ENCODE peak calls at places on chromosomes 11 and 22, in six cellular contexts. One of them, this sample, is unnamed.

GRCh38 chr22:44337658-44338004 is 24.9 kb upstream of the SHISAL1 start:
- DNase-seq in HT1080: peak
- DNase-seq in DND-41: no peak
- DNase-seq in kidney tubule cell: peak
- DNase-seq in effector memory CD4-positive, alpha-beta T cell: no peak
- DNase-seq in activated effector memory CD4-positive, alpha-beta T cell treated with Interleukin-2 at 50 U/mL for 16 hours: no peak
- DNase-seq in this sample: no peak

GRCh38 chr11:99501655-99502054 is 480.9 kb downstream of the CNTN5 start:
- DNase-seq in HT1080: no peak
- DNase-seq in DND-41: no peak
- DNase-seq in kidney tubule cell: no peak
- DNase-seq in effector memory CD4-positive, alpha-beta T cell: no peak
- DNase-seq in activated effector memory CD4-positive, alpha-beta T cell treated with Interleukin-2 at 50 U/mL for 16 hours: no peak
- DNase-seq in this sample: no peak

GRCh38 chr11:31509017-31509411 is 408 bp downstream of the IMMP1L start:
- DNase-seq in HT1080: no peak
- DNase-seq in DND-41: no peak
- DNase-seq in kidney tubule cell: no peak
- DNase-seq in effector memory CD4-positive, alpha-beta T cell: no peak
- DNase-seq in activated effector memory CD4-positive, alpha-beta T cell treated with Interleukin-2 at 50 U/mL for 16 hours: no peak
- DNase-seq in this sample: no peak

GRCh38 chr11:113448311-113448666 is 26.9 kb downstream of the DRD2 start:
- DNase-seq in HT1080: no peak
- DNase-seq in DND-41: no peak
- DNase-seq in kidney tubule cell: no peak
- DNase-seq in effector memory CD4-positive, alpha-beta T cell: no peak
- DNase-seq in activated effector memory CD4-positive, alpha-beta T cell treated with Interleukin-2 at 50 U/mL for 16 hours: no peak
- DNase-seq in this sample: no peak

GRCh38 chr11:11137339-11137738 is 215.7 kb downstream of the CSNK2A3 start:
- DNase-seq in HT1080: no peak
- DNase-seq in DND-41: peak
- DNase-seq in kidney tubule cell: no peak
- DNase-seq in effector memory CD4-positive, alpha-beta T cell: peak
- DNase-seq in activated effector memory CD4-positive, alpha-beta T cell treated with Interleukin-2 at 50 U/mL for 16 hours: no peak
- DNase-seq in this sample: no peak

GRCh38 chr22:36156515-36157419 is 3.8 kb downstream of the APOL3 start:
- DNase-seq in HT1080: peak
- DNase-seq in DND-41: peak
- DNase-seq in kidney tubule cell: peak
- DNase-seq in effector memory CD4-positive, alpha-beta T cell: peak
- DNase-seq in activated effector memory CD4-positive, alpha-beta T cell treated with Interleukin-2 at 50 U/mL for 16 hours: peak
- DNase-seq in this sample: peak

GRCh38 chr11:35794850-35795249 is 132.3 kb downstream of the TRIM44 start:
- DNase-seq in HT1080: peak
- DNase-seq in DND-41: no peak
- DNase-seq in kidney tubule cell: peak
- DNase-seq in effector memory CD4-positive, alpha-beta T cell: no peak
- DNase-seq in activated effector memory CD4-positive, alpha-beta T cell treated with Interleukin-2 at 50 U/mL for 16 hours: no peak
- DNase-seq in this sample: peak

GRCh38 chr11:11569936-11570491 is 51.8 kb downstream of the GALNT18 start:
- DNase-seq in HT1080: peak
- DNase-seq in DND-41: no peak
- DNase-seq in kidney tubule cell: peak
- DNase-seq in effector memory CD4-positive, alpha-beta T cell: no peak
- DNase-seq in activated effector memory CD4-positive, alpha-beta T cell treated with Interleukin-2 at 50 U/mL for 16 hours: no peak
- DNase-seq in this sample: no peak

GRCh38 chr11:6747097-6747662 is 24.6 kb downstream of the OR2AG2 start:
- DNase-seq in HT1080: no peak
- DNase-seq in DND-41: no peak
- DNase-seq in kidney tubule cell: no peak
- DNase-seq in effector memory CD4-positive, alpha-beta T cell: no peak
- DNase-seq in activated effector memory CD4-positive, alpha-beta T cell treated with Interleukin-2 at 50 U/mL for 16 hours: no peak
- DNase-seq in this sample: no peak

GRCh38 chr22:31707519-31707918 is 42.4 kb downstream of the PRR14L start:
- DNase-seq in HT1080: no peak
- DNase-seq in DND-41: no peak
- DNase-seq in kidney tubule cell: no peak
- DNase-seq in effector memory CD4-positive, alpha-beta T cell: no peak
- DNase-seq in activated effector memory CD4-positive, alpha-beta T cell treated with Interleukin-2 at 50 U/mL for 16 hours: no peak
- DNase-seq in this sample: no peak

GRCh38 chr11:95586681-95587080 is 202.9 kb downstream of the FAM76B start:
- DNase-seq in HT1080: no peak
- DNase-seq in DND-41: no peak
- DNase-seq in kidney tubule cell: no peak
- DNase-seq in effector memory CD4-positive, alpha-beta T cell: no peak
- DNase-seq in activated effector memory CD4-positive, alpha-beta T cell treated with Interleukin-2 at 50 U/mL for 16 hours: no peak
- DNase-seq in this sample: no peak

GRCh38 chr11:34653031-34653430 is 32.1 kb downstream of the EHF start:
- DNase-seq in HT1080: peak
- DNase-seq in DND-41: no peak
- DNase-seq in kidney tubule cell: no peak
- DNase-seq in effector memory CD4-positive, alpha-beta T cell: no peak
- DNase-seq in activated effector memory CD4-positive, alpha-beta T cell treated with Interleukin-2 at 50 U/mL for 16 hours: no peak
- DNase-seq in this sample: no peak

GRCh38 chr11:14578551-14578956 is 58.4 kb upstream of the PSMA1 start:
- DNase-seq in HT1080: peak
- DNase-seq in DND-41: peak
- DNase-seq in kidney tubule cell: peak
- DNase-seq in effector memory CD4-positive, alpha-beta T cell: peak
- DNase-seq in activated effector memory CD4-positive, alpha-beta T cell treated with Interleukin-2 at 50 U/mL for 16 hours: peak
- DNase-seq in this sample: peak

GRCh38 chr11:113994077-113994954 is 19.4 kb downstream of the HTR3A start:
- DNase-seq in HT1080: no peak
- DNase-seq in DND-41: peak
- DNase-seq in kidney tubule cell: no peak
- DNase-seq in effector memory CD4-positive, alpha-beta T cell: peak
- DNase-seq in activated effector memory CD4-positive, alpha-beta T cell treated with Interleukin-2 at 50 U/mL for 16 hours: peak
- DNase-seq in this sample: no peak

GRCh38 chr11:73163638-73164174 is 21.6 kb upstream of the FCHSD2 start:
- DNase-seq in HT1080: no peak
- DNase-seq in DND-41: no peak
- DNase-seq in kidney tubule cell: no peak
- DNase-seq in effector memory CD4-positive, alpha-beta T cell: no peak
- DNase-seq in activated effector memory CD4-positive, alpha-beta T cell treated with Interleukin-2 at 50 U/mL for 16 hours: no peak
- DNase-seq in this sample: no peak

GRCh38 chr11:125750629-125751028 is 4.5 kb downstream of the PATE1 start:
- DNase-seq in HT1080: no peak
- DNase-seq in DND-41: no peak
- DNase-seq in kidney tubule cell: no peak
- DNase-seq in effector memory CD4-positive, alpha-beta T cell: no peak
- DNase-seq in activated effector memory CD4-positive, alpha-beta T cell treated with Interleukin-2 at 50 U/mL for 16 hours: no peak
- DNase-seq in this sample: no peak

GRCh38 chr11:61303725-61304124 is 8.6 kb upstream of the VWCE start:
- DNase-seq in HT1080: no peak
- DNase-seq in DND-41: no peak
- DNase-seq in kidney tubule cell: no peak
- DNase-seq in effector memory CD4-positive, alpha-beta T cell: no peak
- DNase-seq in activated effector memory CD4-positive, alpha-beta T cell treated with Interleukin-2 at 50 U/mL for 16 hours: no peak
- DNase-seq in this sample: no peak

GRCh38 chr11:6315811-6316425 is 4.4 kb downstream of the CAVIN3 start:
- DNase-seq in HT1080: peak
- DNase-seq in DND-41: peak
- DNase-seq in kidney tubule cell: peak
- DNase-seq in effector memory CD4-positive, alpha-beta T cell: no peak
- DNase-seq in activated effector memory CD4-positive, alpha-beta T cell treated with Interleukin-2 at 50 U/mL for 16 hours: no peak
- DNase-seq in this sample: no peak

GRCh38 chr11:10605941-10606381 is 37.5 kb upstream of the LYVE1 start:
- DNase-seq in HT1080: peak
- DNase-seq in DND-41: no peak
- DNase-seq in kidney tubule cell: no peak
- DNase-seq in effector memory CD4-positive, alpha-beta T cell: no peak
- DNase-seq in activated effector memory CD4-positive, alpha-beta T cell treated with Interleukin-2 at 50 U/mL for 16 hours: no peak
- DNase-seq in this sample: no peak

GRCh38 chr11:134008593-134008992 is 51.8 kb upstream of the IGSF9B start:
- DNase-seq in HT1080: no peak
- DNase-seq in DND-41: no peak
- DNase-seq in kidney tubule cell: peak
- DNase-seq in effector memory CD4-positive, alpha-beta T cell: no peak
- DNase-seq in activated effector memory CD4-positive, alpha-beta T cell treated with Interleukin-2 at 50 U/mL for 16 hours: no peak
- DNase-seq in this sample: no peak

GRCh38 chr11:2571598-2572281 is 126.9 kb downstream of the KCNQ1 start:
- DNase-seq in HT1080: no peak
- DNase-seq in DND-41: no peak
- DNase-seq in kidney tubule cell: no peak
- DNase-seq in effector memory CD4-positive, alpha-beta T cell: no peak
- DNase-seq in activated effector memory CD4-positive, alpha-beta T cell treated with Interleukin-2 at 50 U/mL for 16 hours: no peak
- DNase-seq in this sample: no peak

GRCh38 chr11:66419825-66420224 is 1.0 kb upstream of the NPAS4 start:
- DNase-seq in HT1080: no peak
- DNase-seq in DND-41: no peak
- DNase-seq in kidney tubule cell: no peak
- DNase-seq in effector memory CD4-positive, alpha-beta T cell: no peak
- DNase-seq in activated effector memory CD4-positive, alpha-beta T cell treated with Interleukin-2 at 50 U/mL for 16 hours: no peak
- DNase-seq in this sample: no peak

GRCh38 chr11:1224109-1224485 is 1.2 kb downstream of the MUC5B start:
- DNase-seq in HT1080: no peak
- DNase-seq in DND-41: no peak
- DNase-seq in kidney tubule cell: no peak
- DNase-seq in effector memory CD4-positive, alpha-beta T cell: no peak
- DNase-seq in activated effector memory CD4-positive, alpha-beta T cell treated with Interleukin-2 at 50 U/mL for 16 hours: no peak
- DNase-seq in this sample: no peak

GRCh38 chr22:39947488-39948216 is 12.5 kb upstream of the TMA7B start:
- DNase-seq in HT1080: no peak
- DNase-seq in DND-41: no peak
- DNase-seq in kidney tubule cell: no peak
- DNase-seq in effector memory CD4-positive, alpha-beta T cell: no peak
- DNase-seq in activated effector memory CD4-positive, alpha-beta T cell treated with Interleukin-2 at 50 U/mL for 16 hours: no peak
- DNase-seq in this sample: no peak

GRCh38 chr11:29321293-29322132 is 695.3 kb downstream of the KCNA4 start:
- DNase-seq in HT1080: peak
- DNase-seq in DND-41: no peak
- DNase-seq in kidney tubule cell: peak
- DNase-seq in effector memory CD4-positive, alpha-beta T cell: no peak
- DNase-seq in activated effector memory CD4-positive, alpha-beta T cell treated with Interleukin-2 at 50 U/mL for 16 hours: no peak
- DNase-seq in this sample: peak

GRCh38 chr11:124277809-124278208 is 21.6 kb downstream of the OR8G5 start:
- DNase-seq in HT1080: peak
- DNase-seq in DND-41: no peak
- DNase-seq in kidney tubule cell: no peak
- DNase-seq in effector memory CD4-positive, alpha-beta T cell: no peak
- DNase-seq in activated effector memory CD4-positive, alpha-beta T cell treated with Interleukin-2 at 50 U/mL for 16 hours: no peak
- DNase-seq in this sample: no peak